ENCODE peak calls at places on chromosomes 6 and 20, in seven cellular contexts. L, T, Y, V, N, X and U are unnamed samples.

GRCh38 chr6:28982476-28983266 is 22.4 kb downstream of the ZNF311 start:
- DNase-seq in L (peak; percentile 65), Y (peak; percentile 60), T (no peak), V (no peak), N (peak; percentile 46), X (no peak), U (no peak)

GRCh38 chr6:81751388-81752083 is 945 bp downstream of the TENT5A start:
- DNase-seq in V (peak; percentile 70), X (peak; percentile 34), N (peak; percentile 2), T (no peak), L (peak; percentile 44), Y (peak; percentile 35), U (peak; percentile 90)

GRCh38 chr6:18400831-18401446 is 13.8 kb downstream of the RNF144B start:
- DNase-seq in T (no peak), Y (no peak), N (no peak), X (no peak), V (no peak), L (no peak), U (no peak)

GRCh38 chr6:106396426-106397220 is 36.1 kb downstream of the CRYBG1 start:
- DNase-seq in L (no peak), X (no peak), V (no peak), N (no peak), T (no peak), Y (no peak), U (no peak)

GRCh38 chr6:143125455-143125854 is 64.8 kb downstream of the AIG1 start:
- DNase-seq in T (no peak), Y (no peak), N (no peak), V (no peak), X (no peak), L (no peak), U (no peak)

GRCh38 chr6:127300411-127300810 is 33.7 kb downstream of the RNF146 start:
- DNase-seq in X (no peak), Y (no peak), T (no peak), L (peak; percentile 38), V (no peak), N (no peak), U (no peak)

GRCh38 chr6:151876122-151876521 is 68.6 kb downstream of the ESR1 start:
- DNase-seq in X (no peak), T (no peak), V (no peak), L (no peak), N (no peak), Y (no peak), U (no peak)

GRCh38 chr6:20575125-20575524 is 40.9 kb downstream of the CDKAL1 start:
- DNase-seq in L (no peak), Y (no peak), T (peak; percentile 44), N (no peak), X (peak; percentile 75), V (no peak), U (no peak)

GRCh38 chr20:23009636-23010035 is 25.5 kb upstream of the SSTR4 start:
- DNase-seq in N (peak; percentile 51), V (no peak), L (peak; percentile 41), X (no peak), T (no peak), Y (no peak), U (no peak)

GRCh38 chr6:154485784-154486183 is 24.7 kb downstream of the CNKSR3 start:
- DNase-seq in V (no peak), L (no peak), T (no peak), X (peak; percentile 93), N (no peak), Y (no peak), U (peak; percentile 22)

GRCh38 chr6:43070028-43070632 is 6.0 kb upstream of the PTK7 start:
- DNase-seq in N (peak; percentile 53), X (peak; percentile 17), Y (no peak), L (peak; percentile 40), T (peak; percentile 55), V (no peak), U (no peak)

GRCh38 chr6:3422457-3422816 is 34.4 kb downstream of the SLC22A23 start:
- DNase-seq in X (no peak), L (no peak), V (no peak), Y (no peak), N (no peak), T (no peak), U (no peak)

GRCh38 chr6:126033696-126034095 is 47.4 kb downstream of the TRMT11 start:
- DNase-seq in L (peak; percentile 58), V (no peak), N (peak; percentile 29), T (no peak), Y (peak; percentile 4), X (no peak), U (peak; percentile 29)

GRCh38 chr6:107244082-107244741 is 128.9 kb upstream of the BEND3 start:
- DNase-seq in L (peak; percentile 36), V (no peak), N (no peak), X (no peak), T (no peak), Y (no peak), U (no peak)

GRCh38 chr20:37220796-37221195 is 40.8 kb downstream of the GHRH start:
- DNase-seq in T (no peak), X (no peak), L (no peak), N (no peak), Y (no peak), V (no peak), U (no peak)

GRCh38 chr20:24389686-24390085 is 79.7 kb upstream of the SYNDIG1 start:
- DNase-seq in Y (peak; percentile 35), N (no peak), X (no peak), L (no peak), V (no peak), T (no peak), U (peak; percentile 64)

GRCh38 chr20:57323034-57323433 is 6.6 kb upstream of the SPO11 start:
- DNase-seq in N (no peak), L (peak; percentile 70), Y (no peak), T (no peak), X (no peak), V (no peak), U (no peak)

GRCh38 chr6:118285791-118286190 is 262.3 kb upstream of the PLN start:
- DNase-seq in V (no peak), T (no peak), Y (no peak), N (no peak), X (no peak), L (no peak), U (no peak)

GRCh38 chr20:32208499-32209154 is 947 bp downstream of the POFUT1 start:
- DNase-seq in L (no peak), N (no peak), T (no peak), V (no peak), Y (no peak), X (no peak), U (no peak)

GRCh38 chr6:28349892-28350737 is at the start of gene ZKSCAN3:
- DNase-seq in X (peak; percentile 89), Y (peak; percentile 80), T (peak; percentile 75), N (peak; percentile 70), L (peak; percentile 76), V (peak; percentile 87), U (peak; percentile 82)

GRCh38 chr20:24612799-24613775 is 143.7 kb downstream of the SYNDIG1 start:
- DNase-seq in N (no peak), L (no peak), Y (no peak), V (no peak), X (no peak), T (no peak), U (no peak)

GRCh38 chr20:37823276-37823980 is 79.5 kb upstream of the VSTM2L start:
- DNase-seq in V (no peak), T (no peak), Y (no peak), N (no peak), X (no peak), L (peak; percentile 52), U (no peak)

GRCh38 chr6:112234596-112234995 is 19.8 kb downstream of the LAMA4 start:
- DNase-seq in V (no peak), Y (no peak), X (no peak), T (no peak), N (no peak), L (no peak), U (no peak)

GRCh38 chr6:45835725-45836437 is 179.8 kb downstream of the CLIC5 start:
- DNase-seq in Y (no peak), N (no peak), V (no peak), X (no peak), L (peak; percentile 82), T (no peak), U (no peak)

GRCh38 chr6:11755725-11756124 is 22.9 kb downstream of the ADTRP start:
- DNase-seq in X (no peak), V (no peak), L (no peak), Y (no peak), T (no peak), N (no peak), U (no peak)

GRCh38 chr6:11251553-11252358 is 19.3 kb upstream of the NEDD9 start:
- DNase-seq in T (no peak), Y (peak; percentile 84), V (no peak), X (no peak), N (no peak), L (peak; percentile 89), U (peak; percentile 73)

GRCh38 chr6:41594326-41594725 is 43.9 kb upstream of the MDFI start:
- DNase-seq in T (no peak), N (no peak), Y (no peak), V (no peak), L (no peak), X (no peak), U (no peak)

GRCh38 chr6:83920017-83920416 is 60.5 kb downstream of the CYB5R4 start:
- DNase-seq in Y (no peak), N (no peak), L (no peak), V (no peak), X (no peak), T (no peak), U (no peak)

GRCh38 chr20:32159766-32160221 is 47.7 kb downstream of the PLAGL2 start:
- DNase-seq in T (no peak), L (no peak), V (no peak), X (no peak), Y (no peak), N (no peak), U (no peak)